ENCODE peak calls at places on chromosomes 3 and 15, in eight cellular contexts. Q is left ventricle myocardium inferior; T is G401; S is fibroblast of mammary gland; K is neural progenitor cell; C is left cardiac atrium; I is substantia nigra; A is stimulated activated CD4-positive, alpha-beta T cell treated with anti-CD3 and anti-CD28 coated beads, Interleukin-15, amount 100 ng/mL, for 1 hour. F is an unnamed sample.
A peak's percentile ranks its signal among the peaks of the same experiment; 100 is the strongest.

GRCh38 chr3:74766405-74766804 is 151.9 kb upstream of the CNTN3 start:
- DNase-seq in Q (no peak), T (no peak), S (no peak), K (no peak), C (no peak), I (no peak), A (no peak), F (no peak)

GRCh38 chr3:177832862-177833261 is 635.6 kb upstream of the TBL1XR1 start:
- DNase-seq in Q (no peak), T (peak; percentile 93), S (peak; percentile 56), K (no peak), C (no peak), I (no peak), A (no peak), F (no peak)

GRCh38 chr15:31353931-31354330 is 27.3 kb downstream of the KLF13 start:
- DNase-seq in Q (peak; percentile 75), T (peak; percentile 89), S (no peak), K (no peak), C (peak; percentile 35), I (peak; percentile 61), A (no peak), F (no peak)

GRCh38 chr3:130504701-130505100 is 12.3 kb upstream of the COL6A6 start:
- DNase-seq in Q (no peak), T (no peak), S (no peak), K (no peak), C (no peak), I (no peak), A (no peak), F (no peak)

GRCh38 chr3:5056005-5056391 is 66.1 kb upstream of the ARL8B start:
- DNase-seq in Q (no peak), T (no peak), S (no peak), K (no peak), C (no peak), I (no peak), A (no peak), F (no peak)

GRCh38 chr15:90099868-90100854 is 2.1 kb downstream of the IDH2 start:
- DNase-seq in Q (no peak), T (peak; percentile 68), S (peak; percentile 49), K (no peak), C (peak; percentile 58), I (peak; percentile 35), A (no peak), F (no peak)

GRCh38 chr15:91651251-91651650 is 202.3 kb upstream of the SLCO3A1 start:
- DNase-seq in Q (no peak), T (no peak), S (no peak), K (no peak), C (no peak), I (no peak), A (no peak), F (no peak)

GRCh38 chr15:57031605-57032004 is 113.2 kb downstream of the TCF12 start:
- DNase-seq in Q (no peak), T (no peak), S (peak; percentile 79), K (no peak), C (no peak), I (peak; percentile 44), A (no peak), F (no peak)

GRCh38 chr3:40103829-40104228 is 205.7 kb upstream of the EIF1B start:
- DNase-seq in Q (no peak), T (no peak), S (no peak), K (no peak), C (no peak), I (no peak), A (no peak), F (no peak)

GRCh38 chr15:68578175-68578959 is 426 bp upstream of the CORO2B start:
- DNase-seq in Q (peak; percentile 82), T (peak; percentile 79), S (peak; percentile 63), K (peak; percentile 79), C (peak; percentile 87), I (peak; percentile 70), A (no peak), F (no peak)

GRCh38 chr3:188165596-188165995 is 11.6 kb downstream of the LPP start:
- DNase-seq in Q (no peak), T (no peak), S (peak; percentile 40), K (no peak), C (no peak), I (no peak), A (no peak), F (no peak)

GRCh38 chr3:123292321-123293310 is 90.9 kb downstream of the SEC22A start:
- DNase-seq in Q (no peak), T (no peak), S (no peak), K (no peak), C (no peak), I (no peak), A (no peak), F (no peak)

GRCh38 chr3:155244206-155244605 is 49.3 kb downstream of the STRIT1 start:
- DNase-seq in Q (no peak), T (no peak), S (peak; percentile 74), K (no peak), C (no peak), I (no peak), A (no peak), F (no peak)

GRCh38 chr3:149615731-149616221 is 42.0 kb downstream of the WWTR1 start:
- DNase-seq in Q (no peak), T (no peak), S (no peak), K (no peak), C (peak; percentile 53), I (no peak), A (no peak), F (no peak)

GRCh38 chr3:58010562-58010961 is 2.3 kb downstream of the FLNB start:
- DNase-seq in Q (no peak), T (no peak), S (no peak), K (no peak), C (no peak), I (no peak), A (no peak), F (no peak)

GRCh38 chr15:71141572-71141971 is 26.3 kb downstream of the THSD4 start:
- DNase-seq in Q (no peak), T (no peak), S (no peak), K (no peak), C (no peak), I (no peak), A (no peak), F (no peak)

GRCh38 chr15:64813075-64813474 is 12.4 kb downstream of the PIF1 start:
- DNase-seq in Q (no peak), T (no peak), S (peak; percentile 40), K (no peak), C (no peak), I (no peak), A (no peak), F (no peak)

GRCh38 chr15:66107070-66107469 is 146.5 kb downstream of the MEGF11 start:
- DNase-seq in Q (no peak), T (no peak), S (no peak), K (peak; percentile 57), C (no peak), I (no peak), A (no peak), F (no peak)

GRCh38 chr3:127988770-127989518 is 63.3 kb upstream of the SEC61A1 start:
- DNase-seq in Q (no peak), T (no peak), S (no peak), K (no peak), C (no peak), I (no peak), A (no peak), F (no peak)

GRCh38 chr3:129121016-129121791 is 400 bp downstream of the RAB43 start:
- DNase-seq in Q (no peak), T (no peak), S (peak; percentile 19), K (peak; percentile 51), C (no peak), I (no peak), A (peak; percentile 35), F (no peak)

GRCh38 chr15:93057618-93058017 is 31.4 kb downstream of the RGMA start:
- DNase-seq in Q (no peak), T (no peak), S (no peak), K (no peak), C (no peak), I (no peak), A (no peak), F (no peak)

GRCh38 chr3:195096484-195097330 is 174.3 kb downstream of the XXYLT1 start:
- DNase-seq in Q (peak; percentile 9), T (no peak), S (no peak), K (no peak), C (no peak), I (no peak), A (no peak), F (no peak)

GRCh38 chr15:100966997-100967396 is 47.8 kb downstream of the LRRK1 start:
- DNase-seq in Q (no peak), T (no peak), S (no peak), K (no peak), C (no peak), I (no peak), A (no peak), F (no peak)

GRCh38 chr3:101119535-101119934 is 126.3 kb upstream of the ABI3BP start:
- DNase-seq in Q (no peak), T (no peak), S (peak; percentile 84), K (no peak), C (no peak), I (no peak), A (no peak), F (no peak)

GRCh38 chr3:64150527-64151238 is 74.6 kb downstream of the PRICKLE2 start:
- DNase-seq in Q (peak; percentile 63), T (no peak), S (peak; percentile 67), K (no peak), C (peak; percentile 70), I (no peak), A (no peak), F (no peak)

GRCh38 chr3:169430687-169431404 is 232.7 kb downstream of the MECOM start:
- DNase-seq in Q (no peak), T (no peak), S (no peak), K (no peak), C (peak; percentile 47), I (no peak), A (no peak), F (peak; percentile 2)

F was measured in keratinocyte.